ENCODE peak calls at places on chromosomes 5 and 9, in six cellular contexts. D is fibroblast of pulmonary artery, Q is mesendoderm, H is activated B cell treated with CpG ODN at 0.5 μM for 24 hours, A is iPS-NIHi11, R is glutamatergic neuron. L is an unnamed sample.

GRCh38 chr9:35960029-35960655 is 2.2 kb upstream of the OR2S2 start:
- DNase-seq in D (peak), Q (no peak), H (no peak), A (no peak), R (no peak), L (peak)

GRCh38 chr5:119828536-119828935 is 199.2 kb downstream of the FAM170A start:
- DNase-seq in D (no peak), Q (no peak), H (no peak), A (no peak), R (no peak), L (no peak)

GRCh38 chr9:110502842-110503241 is 76.7 kb downstream of the SVEP1 start:
- DNase-seq in D (peak), Q (no peak), H (no peak), A (no peak), R (no peak), L (no peak)

GRCh38 chr5:101637599-101637998 is 658.5 kb downstream of the SLCO4C1 start:
- DNase-seq in D (no peak), Q (no peak), H (no peak), A (no peak), R (no peak), L (no peak)

GRCh38 chr9:109918359-109919163 is 138.6 kb downstream of the PALM2AKAP2 start:
- DNase-seq in D (no peak), Q (no peak), H (no peak), A (no peak), R (no peak), L (no peak)

GRCh38 chr5:133938932-133939331 is 29.5 kb downstream of the C5orf15 start:
- DNase-seq in D (no peak), Q (no peak), H (peak), A (no peak), R (no peak), L (no peak)

GRCh38 chr9:98192503-98193335 is at the start of gene CORO2A:
- DNase-seq in D (peak), Q (peak), H (peak), A (peak), R (peak), L (peak)

GRCh38 chr5:5649641-5650040 is 227.2 kb downstream of the ICE1 start:
- DNase-seq in D (no peak), Q (no peak), H (no peak), A (no peak), R (no peak), L (no peak)

GRCh38 chr9:127523312-127523851 is 72.1 kb downstream of the LRSAM1 start:
- DNase-seq in D (peak), Q (peak), H (no peak), A (no peak), R (no peak), L (no peak)

GRCh38 chr5:1480217-1480616 is 35.0 kb upstream of the SLC6A3 start:
- DNase-seq in D (no peak), Q (no peak), H (no peak), A (no peak), R (no peak), L (no peak)

GRCh38 chr9:97980479-97980803 is 2.7 kb upstream of the ANP32B start:
- DNase-seq in D (no peak), Q (no peak), H (no peak), A (no peak), R (no peak), L (peak)

GRCh38 chr9:131348631-131349521 is 45.0 kb upstream of the PRRC2B start:
- DNase-seq in D (no peak), Q (peak), H (no peak), A (peak), R (no peak), L (no peak)

GRCh38 chr9:2299843-2300205 is 284.7 kb downstream of the SMARCA2 start:
- DNase-seq in D (peak), Q (no peak), H (no peak), A (no peak), R (no peak), L (no peak)

GRCh38 chr5:173495225-173495904 is 121.1 kb downstream of the BOD1 start:
- DNase-seq in D (peak), Q (no peak), H (no peak), A (no peak), R (no peak), L (no peak)

GRCh38 chr5:38715671-38716070 is 130.1 kb upstream of the OSMR start:
- DNase-seq in D (peak), Q (peak), H (no peak), A (no peak), R (no peak), L (no peak)

GRCh38 chr5:96384353-96384752 is 48.7 kb downstream of the PCSK1 start:
- DNase-seq in D (peak), Q (peak), H (no peak), A (no peak), R (no peak), L (peak)

L was measured in MG63.